ENCODE peak calls at places on chromosome 1, in eight cellular contexts. One of them, this sample, is unnamed.

GRCh38 chr1:22334860-22335550 is 116.6 kb upstream of the ZBTB40 start:
- DNase-seq in NCI-H1105: no peak
- DNase-seq in cerebellar cortex: no peak
- DNase-seq in mucosa of descending colon: no peak
- DNase-seq in T-helper 9 cell: no peak
- DNase-seq in left kidney: peak
- DNase-seq in NCI-H774: no peak
- DNase-seq in GM20000: no peak
- DNase-seq in this sample: no peak

GRCh38 chr1:79105499-79105898 is 99.0 kb upstream of the ADGRL4 start:
- DNase-seq in NCI-H1105: no peak
- DNase-seq in cerebellar cortex: no peak
- DNase-seq in mucosa of descending colon: no peak
- DNase-seq in T-helper 9 cell: no peak
- DNase-seq in left kidney: no peak
- DNase-seq in NCI-H774: no peak
- DNase-seq in GM20000: no peak
- DNase-seq in this sample: no peak

GRCh38 chr1:234433563-234434285 is 45.3 kb downstream of the TARBP1 start:
- DNase-seq in NCI-H1105: no peak
- DNase-seq in cerebellar cortex: no peak
- DNase-seq in mucosa of descending colon: no peak
- DNase-seq in T-helper 9 cell: no peak
- DNase-seq in left kidney: peak
- DNase-seq in NCI-H774: no peak
- DNase-seq in GM20000: peak
- DNase-seq in this sample: no peak

GRCh38 chr1:19458815-19459417 is 26.4 kb downstream of the CAPZB start:
- DNase-seq in NCI-H1105: no peak
- DNase-seq in cerebellar cortex: no peak
- DNase-seq in mucosa of descending colon: peak
- DNase-seq in T-helper 9 cell: no peak
- DNase-seq in left kidney: no peak
- DNase-seq in NCI-H774: no peak
- DNase-seq in GM20000: no peak
- DNase-seq in this sample: no peak

GRCh38 chr1:234702342-234703000 is 92.5 kb upstream of the IRF2BP2 start:
- DNase-seq in NCI-H1105: no peak
- DNase-seq in cerebellar cortex: no peak
- DNase-seq in mucosa of descending colon: no peak
- DNase-seq in T-helper 9 cell: no peak
- DNase-seq in left kidney: no peak
- DNase-seq in NCI-H774: no peak
- DNase-seq in GM20000: no peak
- DNase-seq in this sample: no peak

GRCh38 chr1:27356628-27357280 is 10.0 kb downstream of the MAP3K6 start:
- DNase-seq in NCI-H1105: no peak
- DNase-seq in cerebellar cortex: no peak
- DNase-seq in mucosa of descending colon: peak
- DNase-seq in T-helper 9 cell: no peak
- DNase-seq in left kidney: peak
- DNase-seq in NCI-H774: no peak
- DNase-seq in GM20000: no peak
- DNase-seq in this sample: no peak

GRCh38 chr1:43605761-43606160 is 44.2 kb upstream of the KDM4A start:
- DNase-seq in NCI-H1105: no peak
- DNase-seq in cerebellar cortex: no peak
- DNase-seq in mucosa of descending colon: no peak
- DNase-seq in T-helper 9 cell: no peak
- DNase-seq in left kidney: no peak
- DNase-seq in NCI-H774: no peak
- DNase-seq in GM20000: no peak
- DNase-seq in this sample: no peak

GRCh38 chr1:6523566-6523965 is 30.7 kb downstream of the NOL9 start:
- DNase-seq in NCI-H1105: no peak
- DNase-seq in cerebellar cortex: peak
- DNase-seq in mucosa of descending colon: no peak
- DNase-seq in T-helper 9 cell: no peak
- DNase-seq in left kidney: peak
- DNase-seq in NCI-H774: no peak
- DNase-seq in GM20000: peak
- DNase-seq in this sample: peak

GRCh38 chr1:38046884-38047602 is 450 bp upstream of the POU3F1 start:
- DNase-seq in NCI-H1105: peak
- DNase-seq in cerebellar cortex: peak
- DNase-seq in mucosa of descending colon: peak
- DNase-seq in T-helper 9 cell: peak
- DNase-seq in left kidney: peak
- DNase-seq in NCI-H774: peak
- DNase-seq in GM20000: peak
- DNase-seq in this sample: peak

GRCh38 chr1:246110343-246111219 is 396.5 kb downstream of the SMYD3 start:
- DNase-seq in NCI-H1105: no peak
- DNase-seq in cerebellar cortex: no peak
- DNase-seq in mucosa of descending colon: no peak
- DNase-seq in T-helper 9 cell: no peak
- DNase-seq in left kidney: no peak
- DNase-seq in NCI-H774: peak
- DNase-seq in GM20000: no peak
- DNase-seq in this sample: peak

This sample was measured in NAMALWA.